ENCODE peak calls at places on chromosomes 6 and 20, in five cellular contexts. O is NCI-H460; U is stimulated activated CD4-positive, alpha-beta T cell treated with anti-CD3 and anti-CD28 coated beads, Interleukin-4, amount 100 ng/mL, for 48 hours; X is neuronal stem cell; L is GM18507. M is an unnamed sample.

GRCh38 chr6:33175436-33176069 is 16.7 kb downstream of the COL11A2 start:
- DNase-seq in L (no peak), O (no peak), U (no peak), X (no peak), M (no peak)

GRCh38 chr6:52546678-52547077 is 30.2 kb downstream of the TRAM2 start:
- DNase-seq in X (no peak), O (no peak), L (no peak), U (no peak), M (no peak)

GRCh38 chr6:39416728-39417127 is 94.2 kb upstream of the KCNK16 start:
- DNase-seq in X (no peak), L (no peak), O (no peak), U (no peak), M (no peak)

GRCh38 chr20:48015943-48016723 is 230.9 kb upstream of the SULF2 start:
- DNase-seq in O (no peak), L (no peak), U (no peak), X (no peak), M (no peak)

GRCh38 chr20:62749851-62750445 is 41.3 kb downstream of the NTSR1 start:
- DNase-seq in O (no peak), X (no peak), L (no peak), U (no peak), M (no peak)

GRCh38 chr6:75130784-75131183 is 75.1 kb downstream of the COL12A1 start:
- DNase-seq in O (no peak), L (no peak), U (no peak), X (no peak), M (no peak)

GRCh38 chr20:32350421-32350820 is 7.7 kb upstream of the ASXL1 start:
- DNase-seq in U (no peak), O (no peak), X (no peak), L (no peak), M (no peak)

GRCh38 chr6:164098857-164099534 is 684.5 kb downstream of the QKI start:
- DNase-seq in L (no peak), X (no peak), O (no peak), U (no peak), M (no peak)

GRCh38 chr6:43178150-43178549 is 3.8 kb upstream of the CUL9 start:
- DNase-seq in X (no peak), U (no peak), O (no peak), L (no peak), M (no peak)

GRCh38 chr6:130162421-130162820 is 60.3 kb downstream of the SAMD3 start:
- DNase-seq in O (no peak), U (no peak), X (no peak), L (no peak), M (no peak)

GRCh38 chr6:34237722-34238506 is 1.2 kb downstream of the HMGA1 start:
- DNase-seq in O (peak), X (no peak), U (peak), L (no peak), M (peak)

GRCh38 chr6:37432916-37433656 is at the start of gene CMTR1:
- DNase-seq in X (peak), L (peak), O (peak), U (peak), M (peak)

GRCh38 chr6:125193208-125193607 is 39.6 kb downstream of the TPD52L1 start:
- DNase-seq in U (no peak), X (no peak), L (no peak), O (no peak), M (no peak)

M was measured in stimulated activated effector memory CD8-positive, alpha-beta T cell treated with anti-CD3 and anti-CD28 coated beads, Interleukin-12 subunit alpha, Interleukin-12 subunit beta, amount 100 ng/mL, for 72 hours.